ENCODE peak calls at places on chromosome 13, in seven cellular contexts. Z, V, P, W, J, F and G are unnamed samples.

GRCh38 chr13:40789275-40790231 is at the start of gene SLC25A15:
- DNase-seq in F (peak), W (no peak), J (peak), V (no peak), Z (peak), P (peak), G (peak)

GRCh38 chr13:110610955-110611595 is 4.3 kb upstream of the NAXD start:
- DNase-seq in P (no peak), F (no peak), Z (no peak), V (no peak), J (no peak), W (no peak), G (no peak)

GRCh38 chr13:87259479-87260083 is 411.6 kb upstream of the SLITRK5 start:
- DNase-seq in F (no peak), P (no peak), V (no peak), Z (no peak), J (no peak), W (no peak), G (no peak)

GRCh38 chr13:30806784-30807183 is 71.4 kb downstream of the ALOX5AP start:
- DNase-seq in F (no peak), Z (peak), J (no peak), P (no peak), W (no peak), V (no peak), G (no peak)

GRCh38 chr13:48412881-48413351 is at the start of gene LPAR6:
- DNase-seq in J (no peak), F (peak), V (no peak), P (no peak), W (peak), Z (no peak), G (no peak)

GRCh38 chr13:102658678-102659077 is 36.2 kb downstream of the METTL21C start:
- DNase-seq in W (no peak), V (no peak), P (no peak), F (no peak), J (no peak), Z (no peak), G (no peak)

GRCh38 chr13:49225358-49226042 is 5.4 kb downstream of the MLNR start:
- DNase-seq in W (no peak), F (no peak), V (no peak), P (no peak), J (no peak), Z (no peak), G (no peak)

GRCh38 chr13:112056739-112057433 is 10.1 kb upstream of the SOX1 start:
- DNase-seq in F (no peak), W (no peak), P (no peak), Z (no peak), J (no peak), V (no peak), G (no peak)

GRCh38 chr13:40776681-40777165 is 5.7 kb upstream of the MRPS31 start:
- DNase-seq in W (no peak), F (no peak), Z (no peak), P (no peak), J (peak), V (no peak), G (peak)

GRCh38 chr13:77810430-77810829 is 108.2 kb downstream of the EDNRB start:
- DNase-seq in P (no peak), J (no peak), Z (no peak), W (no peak), V (no peak), F (no peak), G (no peak)

GRCh38 chr13:59623516-59623915 is 540.2 kb downstream of the DIAPH3 start:
- DNase-seq in W (no peak), V (no peak), J (no peak), F (no peak), Z (no peak), P (no peak), G (no peak)

GRCh38 chr13:77919351-77920294 is 992 bp upstream of the EDNRB start:
- DNase-seq in J (no peak), P (no peak), F (peak), Z (no peak), W (no peak), V (no peak), G (peak)

GRCh38 chr13:114237415-114238112 is 2.9 kb downstream of the CDC16 start:
- DNase-seq in P (no peak), J (no peak), V (no peak), Z (no peak), W (no peak), F (no peak), G (no peak)

GRCh38 chr13:42001580-42001979 is 40.7 kb upstream of the VWA8 start:
- DNase-seq in F (peak), J (no peak), V (no peak), Z (peak), P (no peak), W (no peak), G (peak)

GRCh38 chr13:40546047-40546446 is 120.4 kb downstream of the FOXO1 start:
- DNase-seq in J (no peak), P (no peak), Z (no peak), F (no peak), W (no peak), V (no peak), G (no peak)

GRCh38 chr13:31119966-31120733 is 41.6 kb downstream of the HSPH1 start:
- DNase-seq in F (no peak), P (no peak), Z (no peak), W (no peak), V (no peak), J (no peak), G (no peak)

GRCh38 chr13:70668293-70668692 is 560.0 kb upstream of the KLHL1 start:
- DNase-seq in P (no peak), Z (no peak), W (no peak), J (no peak), V (no peak), F (no peak), G (no peak)

GRCh38 chr13:73428137-73428536 is 369.3 kb downstream of the KLF5 start:
- DNase-seq in F (no peak), Z (peak), P (no peak), W (peak), V (no peak), J (no peak), G (no peak)

GRCh38 chr13:33265133-33265532 is 20.4 kb downstream of the STARD13 start:
- DNase-seq in W (no peak), F (no peak), J (no peak), V (no peak), Z (no peak), P (no peak), G (no peak)

GRCh38 chr13:36395280-36395679 is 37.0 kb upstream of the CCNA1 start:
- DNase-seq in F (no peak), V (no peak), Z (peak), J (no peak), P (no peak), W (peak), G (no peak)

GRCh38 chr13:97043302-97043701 is 49.0 kb upstream of the OXGR1 start:
- DNase-seq in Z (no peak), F (no peak), V (no peak), W (peak), P (no peak), J (no peak), G (no peak)

GRCh38 chr13:112720251-112720650 is 30.4 kb downstream of the ATP11A start:
- DNase-seq in J (no peak), V (no peak), Z (no peak), W (no peak), P (no peak), F (no peak), G (no peak)

GRCh38 chr13:110272227-110272626 is 34.7 kb downstream of the COL4A1 start:
- DNase-seq in W (no peak), P (no peak), F (no peak), J (no peak), Z (no peak), V (no peak), G (no peak)

GRCh38 chr13:24251525-24251924 is 57.9 kb upstream of the C1QTNF9 start:
- DNase-seq in F (no peak), Z (no peak), W (no peak), J (peak), V (no peak), P (no peak), G (no peak)

GRCh38 chr13:110644892-110645521 is 29.7 kb downstream of the NAXD start:
- DNase-seq in V (no peak), W (no peak), Z (no peak), P (peak), J (peak), F (peak), G (peak)

GRCh38 chr13:97249093-97249787 is 27.1 kb downstream of the MBNL2 start:
- DNase-seq in J (no peak), F (no peak), Z (no peak), W (no peak), V (no peak), P (no peak), G (no peak)

GRCh38 chr13:101127741-101128353 is 288.5 kb downstream of the NALCN start:
- DNase-seq in Z (peak), F (peak), V (peak), W (peak), P (no peak), J (peak), G (no peak)

GRCh38 chr13:40772765-40773473 is 1.9 kb upstream of the MRPS31 start:
- DNase-seq in V (no peak), P (no peak), F (no peak), W (no peak), J (no peak), Z (no peak), G (no peak)

GRCh38 chr13:114196629-114197028 is 17.6 kb downstream of the CFAP97D2 start:
- DNase-seq in F (no peak), W (no peak), Z (no peak), P (no peak), V (no peak), J (no peak), G (no peak)

GRCh38 chr13:101267656-101268055 is 148.7 kb downstream of the NALCN start:
- DNase-seq in P (no peak), W (no peak), J (no peak), Z (no peak), F (no peak), V (no peak), G (no peak)

GRCh38 chr13:74907788-74908187 is 574.2 kb downstream of the TBC1D4 start:
- DNase-seq in J (no peak), P (no peak), Z (no peak), F (no peak), W (no peak), V (no peak), G (no peak)

GRCh38 chr13:30818323-30818960 is 83.1 kb downstream of the ALOX5AP start:
- DNase-seq in F (no peak), J (no peak), Z (no peak), V (no peak), W (peak), P (no peak), G (peak)

GRCh38 chr13:111206148-111206547 is 91.0 kb downstream of the ARHGEF7 start:
- DNase-seq in J (no peak), Z (no peak), P (no peak), V (no peak), F (no peak), W (no peak), G (no peak)

GRCh38 chr13:79662882-79663281 is 181.9 kb downstream of the NDFIP2 start:
- DNase-seq in V (no peak), F (no peak), W (no peak), P (no peak), Z (no peak), J (no peak), G (peak)

GRCh38 chr13:98781905-98782304 is 29.4 kb upstream of the SLC15A1 start:
- DNase-seq in Z (no peak), J (no peak), W (no peak), F (no peak), P (no peak), V (no peak), G (no peak)

GRCh38 chr13:113657851-113658741 is at the start of gene ATP4B:
- DNase-seq in F (no peak), V (no peak), J (no peak), W (no peak), Z (no peak), P (no peak), G (no peak)